ENCODE peak calls at places on chromosomes 2 and 18, in ten cellular contexts. C is kidney glomerular epithelial cell; E is choroid plexus epithelial cell; V is left lobe of liver; Q is OCI-LY7; W is activated naive CD8-positive, alpha-beta T cell treated with anti-CD3 and anti-CD28 coated beads, Interleukin-2, amount 50 U/mL, for 16 hours; N is cardiac muscle cell; D is RCC 7860; K is naive thymus-derived CD4-positive, alpha-beta T cell; J is endothelial cell. M is an unnamed sample.

GRCh38 chr2:130837811-130838565 is 1.3 kb downstream of the ARHGEF4 start:
- DNase-seq in C (no peak), E (no peak), V (no peak), Q (no peak), W (no peak), N (no peak), D (no peak), K (no peak), J (no peak), M (no peak)

GRCh38 chr2:144414324-144414845 is 105.5 kb downstream of the ZEB2 start:
- DNase-seq in C (no peak), E (peak), V (no peak), Q (no peak), W (no peak), N (peak), D (peak), K (no peak), J (no peak), M (no peak)

GRCh38 chr2:226483745-226484619 is 315.6 kb downstream of the IRS1 start:
- DNase-seq in C (peak), E (peak), V (no peak), Q (no peak), W (no peak), N (peak), D (peak), K (no peak), J (no peak), M (no peak)

GRCh38 chr2:203720011-203720410 is 13.6 kb downstream of the CD28 start:
- DNase-seq in C (no peak), E (no peak), V (no peak), Q (no peak), W (no peak), N (no peak), D (no peak), K (peak), J (no peak), M (peak)

GRCh38 chr2:240893363-240893828 is 2.6 kb downstream of the MAB21L4 start:
- DNase-seq in C (no peak), E (no peak), V (no peak), Q (peak), W (peak), N (peak), D (no peak), K (no peak), J (no peak), M (no peak)

GRCh38 chr2:102033028-102033749 is 41.4 kb downstream of the IL1R2 start:
- DNase-seq in C (peak), E (peak), V (peak), Q (no peak), W (no peak), N (peak), D (peak), K (peak), J (no peak), M (no peak)

GRCh38 chr2:170883683-170884082 is 45.4 kb upstream of the GORASP2 start:
- DNase-seq in C (peak), E (no peak), V (no peak), Q (no peak), W (no peak), N (no peak), D (peak), K (no peak), J (no peak), M (no peak)

GRCh38 chr18:58789856-58790255 is 74.8 kb upstream of the ZNF532 start:
- DNase-seq in C (no peak), E (peak), V (no peak), Q (no peak), W (no peak), N (peak), D (no peak), K (no peak), J (no peak), M (no peak)

GRCh38 chr2:149401007-149401406 is 70.6 kb downstream of the LYPD6 start:
- DNase-seq in C (no peak), E (no peak), V (no peak), Q (no peak), W (no peak), N (no peak), D (no peak), K (no peak), J (no peak), M (no peak)

GRCh38 chr2:42328148-42328833 is 32.7 kb downstream of the COX7A2L start:
- DNase-seq in C (no peak), E (peak), V (no peak), Q (peak), W (no peak), N (peak), D (peak), K (peak), J (no peak), M (peak)

GRCh38 chr2:112474844-112475486 is 7.0 kb upstream of the TTL start:
- DNase-seq in C (peak), E (peak), V (no peak), Q (no peak), W (no peak), N (peak), D (peak), K (no peak), J (no peak), M (no peak)

GRCh38 chr2:9071032-9071431 is 67.5 kb upstream of the MBOAT2 start:
- DNase-seq in C (peak), E (peak), V (no peak), Q (no peak), W (no peak), N (no peak), D (peak), K (no peak), J (no peak), M (no peak)

M was measured in immature natural killer cell.